ENCODE peak calls at places on chromosome 12, in six cellular contexts. G is psoas muscle, C is PC-3, Z is brain microvascular endothelial cell, S is Panc1, L is kidney epithelial cell. I is an unnamed sample.

GRCh38 chr12:116194935-116195431 is 82.5 kb downstream of the MED13L start:
- DNase-seq in Z (no peak), S (no peak), L (no peak), G (no peak), C (no peak), I (peak; percentile 33)

GRCh38 chr12:119410396-119410795 is 75.9 kb downstream of the CCDC60 start:
- DNase-seq in C (no peak), L (no peak), Z (no peak), G (no peak), S (no peak), I (no peak)

GRCh38 chr12:61757831-61758505 is 502.2 kb upstream of the USP15 start:
- DNase-seq in L (no peak), S (no peak), Z (peak; percentile 13), C (no peak), G (no peak), I (no peak)

GRCh38 chr12:124673881-124674617 is 106.6 kb upstream of the NCOR2 start:
- DNase-seq in S (no peak), C (no peak), L (no peak), Z (no peak), G (peak; percentile 38), I (no peak)

GRCh38 chr12:2680676-2681039 is 114.1 kb upstream of the FKBP4 start:
- DNase-seq in Z (no peak), C (no peak), S (no peak), L (no peak), G (no peak), I (no peak)

GRCh38 chr12:27542628-27543027 is 18.6 kb downstream of the PPFIBP1 start:
- DNase-seq in L (no peak), C (no peak), Z (peak; percentile 95), G (no peak), S (no peak), I (no peak)

GRCh38 chr12:131282292-131283080 is 328.8 kb downstream of the ADGRD1 start:
- DNase-seq in Z (no peak), L (no peak), G (no peak), C (no peak), S (no peak), I (no peak)

GRCh38 chr12:43349863-43350262 is 202.1 kb downstream of the ADAMTS20 start:
- DNase-seq in Z (no peak), S (no peak), C (peak; percentile 62), G (no peak), L (no peak), I (no peak)

GRCh38 chr12:113075137-113075683 is 18.7 kb downstream of the DTX1 start:
- DNase-seq in Z (no peak), L (no peak), G (peak; percentile 34), C (no peak), S (no peak), I (no peak)

GRCh38 chr12:15556411-15556810 is 232.8 kb downstream of the EPS8 start:
- DNase-seq in L (no peak), Z (no peak), C (peak; percentile 5), G (no peak), S (no peak), I (no peak)

GRCh38 chr12:124824195-124824594 is 39.5 kb downstream of the SCARB1 start:
- DNase-seq in L (no peak), Z (no peak), C (no peak), S (no peak), G (no peak), I (no peak)

GRCh38 chr12:66036317-66036716 is 94.2 kb downstream of the LLPH start:
- DNase-seq in G (peak; percentile 58), C (peak; percentile 93), L (peak; percentile 89), S (peak; percentile 24), Z (peak; percentile 90), I (no peak)

GRCh38 chr12:12996235-12996634 is 3.8 kb downstream of the HEBP1 start:
- DNase-seq in C (no peak), S (no peak), Z (no peak), L (no peak), G (no peak), I (no peak)

GRCh38 chr12:117034691-117035090 is 64.5 kb downstream of the TESC start:
- DNase-seq in L (no peak), Z (no peak), S (no peak), C (no peak), G (no peak), I (no peak)

GRCh38 chr12:6090786-6091185 is 33.7 kb downstream of the VWF start:
- DNase-seq in G (no peak), S (no peak), C (no peak), L (no peak), Z (no peak), I (no peak)

GRCh38 chr12:98399532-98399931 is 115.9 kb upstream of the TMPO start:
- DNase-seq in G (no peak), S (no peak), L (peak; percentile 51), C (peak; percentile 64), Z (peak; percentile 90), I (peak; percentile 44)

GRCh38 chr12:726281-727140 is 25.9 kb upstream of the WNK1 start:
- DNase-seq in L (no peak), G (no peak), S (peak; percentile 17), Z (no peak), C (peak; percentile 54), I (no peak)

GRCh38 chr12:14935031-14935430 is 3.3 kb downstream of the ERP27 start:
- DNase-seq in Z (no peak), C (peak; percentile 39), S (no peak), G (no peak), L (no peak), I (no peak)

GRCh38 chr12:112514456-112514855 is 95.7 kb downstream of the PTPN11 start:
- DNase-seq in G (no peak), Z (no peak), C (no peak), L (no peak), S (no peak), I (no peak)

DNA sequence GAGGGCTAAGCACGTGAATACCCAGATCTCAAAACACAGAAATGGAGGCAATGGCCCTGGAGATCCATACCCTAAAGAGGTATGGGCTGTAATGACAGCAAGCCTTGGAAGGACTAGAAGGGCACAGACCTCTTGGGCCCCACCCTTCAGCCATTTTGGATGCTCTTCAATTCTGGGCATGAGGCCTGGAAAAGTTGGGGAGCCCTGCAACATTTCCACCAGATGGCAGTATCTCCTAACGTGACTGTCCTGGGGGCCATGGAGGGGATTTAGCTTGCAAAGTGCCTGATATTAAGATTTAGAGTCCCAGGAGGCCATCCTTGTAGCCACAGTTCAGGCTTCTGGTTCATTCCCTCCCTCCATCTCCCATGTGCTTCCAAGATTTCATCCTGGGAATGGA is 30.2 kb downstream of the KCNA5 start:
- DNase-seq in C (no peak), S (no peak), G (no peak), L (no peak), Z (no peak), I (no peak)
- TF ChIP-seq CTCF in C (peak; percentile 11), S (no peak), G (no peak), L (peak; percentile 25), Z (peak; percentile 72), I (no peak)

GRCh38 chr12:75205556-75205955 is 4.1 kb downstream of the KCNC2 start:
- DNase-seq in S (no peak), C (no peak), Z (no peak), L (no peak), G (no peak), I (no peak)

GRCh38 chr12:75212072-75212471 is 2.4 kb upstream of the KCNC2 start:
- DNase-seq in S (no peak), L (no peak), G (no peak), C (no peak), Z (no peak), I (no peak)

GRCh38 chr12:75207338-75208083 is 2.1 kb downstream of the KCNC2 start:
- DNase-seq in Z (no peak), S (no peak), C (no peak), G (no peak), L (no peak), I (no peak)

GRCh38 chr12:75208851-75209781 is 523 bp downstream of the KCNC2 start:
- DNase-seq in L (no peak), G (no peak), Z (peak; percentile 16), S (no peak), C (no peak), I (no peak)

DNA sequence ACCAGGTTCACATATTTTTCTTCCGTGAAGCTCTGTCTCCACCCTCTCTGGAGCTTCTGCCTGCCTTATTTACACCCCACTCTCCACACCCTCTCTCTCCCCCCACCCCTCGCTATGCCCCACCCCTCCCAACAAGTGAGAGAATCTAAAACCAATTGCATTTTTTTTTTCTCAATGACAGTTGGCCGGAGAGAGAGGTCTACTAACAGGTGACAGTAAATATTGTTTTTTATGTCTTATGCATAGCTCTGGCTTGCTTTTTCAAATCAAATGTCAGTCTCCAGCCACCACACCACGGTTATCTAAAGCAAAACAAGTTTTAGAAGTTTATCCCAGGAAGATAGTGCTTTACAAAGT is at the start of gene KCNC2:
- DNase-seq in Z (no peak), C (no peak), G (no peak), L (no peak), S (no peak), I (no peak)
- H3K27me3 ChIP-seq in Z (peaks cover 25% of the 10 kb centered on the region), C (no peaks in the 10 kb centered on the region), G (peaks cover 49% of the 10 kb centered on the region), L (peaks cover 29% of the 10 kb centered on the region), S (no peaks in the 10 kb centered on the region), I (peaks cover 55% of the 10 kb centered on the region)

GRCh38 chr12:126139355-126139754 is 1074.1 kb downstream of the AACS start:
- DNase-seq in Z (no peak), C (no peak), L (no peak), S (no peak), G (no peak), I (no peak)
- TF ChIP-seq CTCF in Z (peak; percentile 20), C (peak; percentile 42), L (no peak), S (peak; percentile 18), G (no peak), I (no peak)

GRCh38 chr12:53064613-53065415 is 14.4 kb downstream of the SPRYD3 start:
- DNase-seq in Z (no peak), L (no peak), S (no peak), C (no peak), G (peak; percentile 59), I (no peak)
- H3K27me3 ChIP-seq in Z (no peaks in the 10 kb centered on the region), L (no peaks in the 10 kb centered on the region), S (no peaks in the 10 kb centered on the region), C (no peaks in the 10 kb centered on the region), G (no peaks in the 10 kb centered on the region), I (no peaks in the 10 kb centered on the region)

GRCh38 chr12:102896067-102896466 is 21.0 kb downstream of the PAH start:
- DNase-seq in L (no peak), C (peak; percentile 21), S (no peak), G (no peak), Z (no peak), I (no peak)
- TF ChIP-seq CTCF in L (no peak), C (peak; percentile 31), S (no peak), G (no peak), Z (no peak), I (no peak)